ENCODE peak calls at places on chromosomes 6 and 20, in five cellular contexts. One of them, this sample, is unnamed.

GRCh38 chr6:30834643-30835042 is 49.7 kb upstream of the DDR1 start:
- DNase-seq in stimulated activated CD8-positive, alpha-beta memory T cell treated with anti-CD3 and anti-CD28 coated beads, Interleukin-2, amount 100 ng/mL, for 1 hour: no peak
- DNase-seq in psoas muscle: no peak
- DNase-seq in CD8-positive, alpha-beta T cell: peak
- DNase-seq in Daoy: no peak
- DNase-seq in this sample: no peak

GRCh38 chr20:8855315-8855714 is 213.6 kb upstream of the PLCB4 start:
- DNase-seq in stimulated activated CD8-positive, alpha-beta memory T cell treated with anti-CD3 and anti-CD28 coated beads, Interleukin-2, amount 100 ng/mL, for 1 hour: no peak
- DNase-seq in psoas muscle: no peak
- DNase-seq in CD8-positive, alpha-beta T cell: no peak
- DNase-seq in Daoy: no peak
- DNase-seq in this sample: peak

GRCh38 chr6:30960907-30961673 is 20.3 kb downstream of the MUCL3 start:
- DNase-seq in stimulated activated CD8-positive, alpha-beta memory T cell treated with anti-CD3 and anti-CD28 coated beads, Interleukin-2, amount 100 ng/mL, for 1 hour: no peak
- DNase-seq in psoas muscle: no peak
- DNase-seq in CD8-positive, alpha-beta T cell: no peak
- DNase-seq in Daoy: no peak
- DNase-seq in this sample: no peak

GRCh38 chr20:18197382-18198070 is 59.9 kb downstream of the KAT14 start:
- DNase-seq in stimulated activated CD8-positive, alpha-beta memory T cell treated with anti-CD3 and anti-CD28 coated beads, Interleukin-2, amount 100 ng/mL, for 1 hour: no peak
- DNase-seq in psoas muscle: no peak
- DNase-seq in CD8-positive, alpha-beta T cell: no peak
- DNase-seq in Daoy: peak
- DNase-seq in this sample: no peak

GRCh38 chr20:43583982-43584432 is 6.7 kb upstream of the IFT52 start:
- DNase-seq in stimulated activated CD8-positive, alpha-beta memory T cell treated with anti-CD3 and anti-CD28 coated beads, Interleukin-2, amount 100 ng/mL, for 1 hour: no peak
- DNase-seq in psoas muscle: no peak
- DNase-seq in CD8-positive, alpha-beta T cell: no peak
- DNase-seq in Daoy: peak
- DNase-seq in this sample: peak

GRCh38 chr6:42188406-42188805 is 6.3 kb downstream of the GUCA1B start:
- DNase-seq in stimulated activated CD8-positive, alpha-beta memory T cell treated with anti-CD3 and anti-CD28 coated beads, Interleukin-2, amount 100 ng/mL, for 1 hour: no peak
- DNase-seq in psoas muscle: no peak
- DNase-seq in CD8-positive, alpha-beta T cell: no peak
- DNase-seq in Daoy: no peak
- DNase-seq in this sample: no peak

GRCh38 chr6:52253494-52253893 is 9.2 kb upstream of the IL17F start:
- DNase-seq in stimulated activated CD8-positive, alpha-beta memory T cell treated with anti-CD3 and anti-CD28 coated beads, Interleukin-2, amount 100 ng/mL, for 1 hour: no peak
- DNase-seq in psoas muscle: no peak
- DNase-seq in CD8-positive, alpha-beta T cell: no peak
- DNase-seq in Daoy: peak
- DNase-seq in this sample: no peak

GRCh38 chr20:23245553-23246128 is 105.0 kb upstream of the NXT1 start:
- DNase-seq in stimulated activated CD8-positive, alpha-beta memory T cell treated with anti-CD3 and anti-CD28 coated beads, Interleukin-2, amount 100 ng/mL, for 1 hour: no peak
- DNase-seq in psoas muscle: peak
- DNase-seq in CD8-positive, alpha-beta T cell: no peak
- DNase-seq in Daoy: peak
- DNase-seq in this sample: peak

GRCh38 chr20:33062750-33063149 is 9.0 kb downstream of the BPIFB3 start:
- DNase-seq in stimulated activated CD8-positive, alpha-beta memory T cell treated with anti-CD3 and anti-CD28 coated beads, Interleukin-2, amount 100 ng/mL, for 1 hour: no peak
- DNase-seq in psoas muscle: no peak
- DNase-seq in CD8-positive, alpha-beta T cell: no peak
- DNase-seq in Daoy: no peak
- DNase-seq in this sample: no peak

This sample was measured in left ventricle myocardium inferior.